ENCODE peak calls at places on chromosome 14, in five cellular contexts. Z, W, C, X and I are unnamed samples.

GRCh38 chr14:71533396-71533795 is 398.8 kb upstream of the RGS6 start:
- DNase-seq in Z (no peak), W (no peak), C (no peak), X (peak; percentile 30), I (no peak)

GRCh38 chr14:100619382-100620305 is 32.4 kb upstream of the BEGAIN start:
- DNase-seq in Z (no peak), W (no peak), C (no peak), X (no peak), I (no peak)

GRCh38 chr14:68925373-68925772 is 53.7 kb downstream of the ACTN1 start:
- DNase-seq in Z (no peak), W (no peak), C (no peak), X (no peak), I (no peak)

GRCh38 chr14:76591270-76591669 is 170.0 kb upstream of the VASH1 start:
- DNase-seq in Z (no peak), W (no peak), C (no peak), X (no peak), I (no peak)

GRCh38 chr14:92886337-92886736 is 36.6 kb upstream of the CHGA start:
- DNase-seq in Z (no peak), W (peak; percentile 17), C (no peak), X (no peak), I (no peak)

GRCh38 chr14:20343855-20344205 is 395 bp downstream of the PARP2 start:
- DNase-seq in Z (no peak), W (peak; percentile 26), C (no peak), X (peak; percentile 40), I (no peak)

GRCh38 chr14:104886690-104887622 is 21.9 kb downstream of the CEP170B start:
- DNase-seq in Z (no peak), W (no peak), C (peak; percentile 8), X (no peak), I (no peak)

GRCh38 chr14:68172664-68173063 is 353.1 kb downstream of the RAD51B start:
- DNase-seq in Z (no peak), W (no peak), C (no peak), X (no peak), I (no peak)

GRCh38 chr14:54688229-54688628 is 121.3 kb downstream of the SAMD4A start:
- DNase-seq in Z (no peak), W (no peak), C (no peak), X (no peak), I (no peak)
- H3K27ac ChIP-seq in Z (peak overlapping the region; percentile 76), W (no peak overlapping the region), C (no peak overlapping the region), X (no peak overlapping the region), I (peak overlapping the region; percentile 94)

GRCh38 chr14:22479781-22480464 is 109.1 kb downstream of the DAD1 start:
- DNase-seq in Z (no peak), W (no peak), C (no peak), X (peak; percentile 29), I (no peak)
- H3K27ac ChIP-seq in Z (no peak overlapping the region), W (no peak overlapping the region), C (no peak overlapping the region), X (no peak overlapping the region), I (peak overlapping the region; percentile 50)

DNA sequence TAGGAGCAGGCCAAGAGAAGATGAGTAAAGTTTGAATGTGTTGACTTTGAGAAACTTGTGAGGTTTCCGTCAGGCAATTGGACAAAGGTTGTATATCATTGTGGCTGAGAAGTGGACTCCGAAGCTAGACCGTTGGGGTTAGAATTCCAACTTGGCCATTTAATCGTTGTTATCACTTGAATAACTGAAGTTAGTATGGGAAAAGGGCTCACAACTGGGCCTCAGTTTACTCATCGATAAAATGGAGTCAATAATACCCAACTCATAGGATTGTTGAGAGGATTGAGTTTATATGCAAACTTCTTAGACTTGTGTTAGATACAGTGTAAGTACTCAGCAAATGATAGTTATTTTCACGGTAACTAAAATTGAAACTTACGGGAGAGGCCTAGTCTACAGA is 846 bp downstream of the SLIRP start:
- DNase-seq in Z (no peak), W (no peak), C (no peak), X (no peak), I (no peak)
- H3K27ac ChIP-seq in Z (no peak overlapping the region), W (no peak overlapping the region), C (no peak overlapping the region), X (no peak overlapping the region), I (no peak overlapping the region)

DNA sequence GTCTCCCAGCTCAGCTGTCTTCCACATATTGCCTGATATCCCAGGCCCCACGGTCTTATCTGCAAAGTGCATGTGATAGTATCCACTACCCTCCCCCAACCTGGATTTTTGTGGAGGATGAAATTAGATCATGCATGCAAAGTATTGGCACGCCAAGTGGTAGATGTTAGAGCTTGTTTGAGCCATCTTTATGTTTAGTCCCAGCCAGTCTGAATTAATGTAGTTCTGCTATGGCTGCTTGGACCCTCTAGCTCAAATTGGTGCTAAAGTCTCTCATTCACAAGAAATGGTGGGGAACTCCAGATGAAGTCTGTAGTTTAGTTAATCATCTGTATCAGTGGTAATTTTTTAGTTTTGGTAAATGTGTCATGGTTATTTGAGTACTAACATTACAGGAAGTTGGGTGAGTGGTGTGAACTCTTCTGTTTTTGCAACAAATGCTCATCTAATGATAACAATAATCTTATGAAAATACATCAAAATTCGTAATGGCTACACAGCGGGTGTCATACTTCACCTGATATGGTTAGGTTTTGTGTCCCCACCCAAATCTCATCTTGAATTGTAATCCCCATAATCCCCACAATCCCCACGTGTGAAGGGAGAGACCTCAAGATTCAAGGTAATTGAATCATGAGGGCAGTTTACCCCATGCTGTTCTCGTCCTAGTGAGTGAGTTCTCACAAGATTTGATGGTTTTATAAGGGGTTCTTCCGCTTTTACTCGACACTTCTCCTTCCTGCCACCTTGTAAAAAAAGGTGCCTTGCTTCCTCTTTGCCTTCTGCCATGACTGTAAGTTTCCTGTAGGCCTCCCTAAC is 209.2 kb upstream of the FOXN3 start:
- DNase-seq in Z (no peak), W (peak; percentile 74), C (no peak), X (no peak), I (no peak)
- H3K27ac ChIP-seq in Z (no peak overlapping the region), W (no peak overlapping the region), C (no peak overlapping the region), X (no peak overlapping the region), I (no peak overlapping the region)

GRCh38 chr14:54535126-54535525 is 25.4 kb downstream of the CGRRF1 start:
- DNase-seq in Z (no peak), W (no peak), C (no peak), X (peak; percentile 16), I (no peak)
- H3K27ac ChIP-seq in Z (no peak overlapping the region), W (no peak overlapping the region), C (no peak overlapping the region), X (no peak overlapping the region), I (no peak overlapping the region)

GRCh38 chr14:23163830-23164229 is 19.6 kb downstream of the SLC7A8 start:
- DNase-seq in Z (no peak), W (no peak), C (no peak), X (no peak), I (no peak)

GRCh38 chr14:23159516-23159915 is 23.9 kb downstream of the SLC7A8 start:
- DNase-seq in Z (no peak), W (no peak), C (no peak), X (no peak), I (no peak)

GRCh38 chr14:23162800-23163199 is 20.7 kb downstream of the SLC7A8 start:
- DNase-seq in Z (no peak), W (no peak), C (no peak), X (no peak), I (no peak)

GRCh38 chr14:23162005-23162404 is 21.5 kb downstream of the SLC7A8 start:
- DNase-seq in Z (no peak), W (no peak), C (no peak), X (no peak), I (no peak)

DNA sequence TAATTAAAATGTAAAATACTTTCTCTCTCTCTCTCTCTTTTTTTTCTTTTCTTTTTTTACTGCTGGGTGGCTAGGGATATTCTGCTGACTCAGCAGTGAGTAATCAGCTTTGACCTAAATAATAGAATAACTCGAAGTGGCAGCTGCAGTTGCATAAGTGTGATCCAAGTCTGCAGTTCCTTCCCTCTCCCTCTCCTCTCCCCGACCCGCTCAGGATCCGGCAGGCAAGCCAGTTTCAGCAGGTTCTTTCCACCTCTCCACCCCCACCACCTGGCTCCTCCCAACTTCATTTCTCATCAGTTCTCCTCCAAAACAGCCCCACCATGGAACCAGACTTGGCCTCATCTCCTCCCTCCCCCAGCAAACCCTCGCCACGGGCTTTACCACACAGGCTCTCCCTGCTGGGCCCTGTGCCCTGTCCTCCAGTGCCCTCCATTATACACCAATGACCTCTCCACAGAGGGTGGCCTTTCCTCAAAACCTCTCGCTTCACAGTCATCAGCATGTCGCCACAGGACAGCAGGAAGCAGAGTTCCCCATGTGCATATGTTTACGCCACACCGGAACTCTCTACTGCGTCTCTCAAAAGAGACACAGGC is 22.4 kb downstream of the SLC7A8 start:
- DNase-seq in Z (no peak), W (peak; percentile 89), C (peak; percentile 73), X (peak; percentile 95), I (no peak)
- H3K27ac ChIP-seq in Z (peak overlapping the region; percentile 73), W (no peak overlapping the region), C (peak overlapping the region; percentile 40), X (peak overlapping the region; percentile 45), I (peak overlapping the region; percentile 75)